ENCODE peak calls at places on chromosomes 4 and X, in nine cellular contexts. One of them, this sample, is unnamed.

GRCh38 chrX:10015711-10016515 is 48.8 kb downstream of the CLDN34 start:
- DNase-seq in IMR-90: peak; percentile 35
- DNase-seq in CD4-positive, alpha-beta T cell: peak; percentile 1
- DNase-seq in endodermal cell: peak; percentile 76
- DNase-seq in mesendoderm: peak; percentile 56
- DNase-seq in right lobe of liver: no peak
- DNase-seq in transverse colon: no peak
- DNase-seq in heart right ventricle: peak; percentile 64
- DNase-seq in left ventricle myocardium inferior: peak; percentile 62
- DNase-seq in this sample: no peak

GRCh38 chrX:554271-554670 is 76.3 kb upstream of the SHOX start:
- DNase-seq in transverse colon: no peak
- DNase-seq in right lobe of liver: no peak
- DNase-seq in left ventricle myocardium inferior: no peak
- DNase-seq in CD4-positive, alpha-beta T cell: no peak
- DNase-seq in heart right ventricle: no peak
- DNase-seq in IMR-90: no peak
- DNase-seq in mesendoderm: no peak
- DNase-seq in endodermal cell: no peak
- DNase-seq in this sample: no peak

GRCh38 chr4:173217727-173218126 is 49.1 kb downstream of the GALNT7 start:
- DNase-seq in endodermal cell: no peak
- DNase-seq in IMR-90: peak; percentile 83
- DNase-seq in transverse colon: no peak
- DNase-seq in heart right ventricle: no peak
- DNase-seq in mesendoderm: no peak
- DNase-seq in CD4-positive, alpha-beta T cell: no peak
- DNase-seq in right lobe of liver: no peak
- DNase-seq in left ventricle myocardium inferior: no peak
- DNase-seq in this sample: peak; percentile 58

GRCh38 chr4:154049457-154050181 is 260.7 kb upstream of the SFRP2 start:
- DNase-seq in CD4-positive, alpha-beta T cell: no peak
- DNase-seq in heart right ventricle: no peak
- DNase-seq in transverse colon: peak; percentile 10
- DNase-seq in IMR-90: no peak
- DNase-seq in left ventricle myocardium inferior: no peak
- DNase-seq in mesendoderm: peak; percentile 79
- DNase-seq in right lobe of liver: no peak
- DNase-seq in endodermal cell: peak; percentile 87
- DNase-seq in this sample: peak; percentile 16

GRCh38 chr4:80535551-80535950 is 200.0 kb downstream of the CFAP299 start:
- DNase-seq in left ventricle myocardium inferior: no peak
- DNase-seq in right lobe of liver: no peak
- DNase-seq in IMR-90: no peak
- DNase-seq in CD4-positive, alpha-beta T cell: no peak
- DNase-seq in endodermal cell: no peak
- DNase-seq in heart right ventricle: no peak
- DNase-seq in transverse colon: no peak
- DNase-seq in mesendoderm: no peak
- DNase-seq in this sample: peak; percentile 12

GRCh38 chrX:122703762-122704161 is 480.3 kb upstream of the GRIA3 start:
- DNase-seq in IMR-90: no peak
- DNase-seq in transverse colon: no peak
- DNase-seq in right lobe of liver: no peak
- DNase-seq in CD4-positive, alpha-beta T cell: no peak
- DNase-seq in left ventricle myocardium inferior: no peak
- DNase-seq in heart right ventricle: no peak
- DNase-seq in endodermal cell: no peak
- DNase-seq in mesendoderm: peak; percentile 38
- DNase-seq in this sample: peak; percentile 9

GRCh38 chrX:150213481-150214030 is 149.6 kb upstream of the MAMLD1 start:
- DNase-seq in CD4-positive, alpha-beta T cell: no peak
- DNase-seq in endodermal cell: no peak
- DNase-seq in heart right ventricle: no peak
- DNase-seq in transverse colon: no peak
- DNase-seq in right lobe of liver: no peak
- DNase-seq in left ventricle myocardium inferior: no peak
- DNase-seq in mesendoderm: no peak
- DNase-seq in IMR-90: no peak
- DNase-seq in this sample: no peak

GRCh38 chrX:120759685-120760084 is 116.0 kb downstream of the CT47B1 start:
- DNase-seq in endodermal cell: no peak
- DNase-seq in mesendoderm: no peak
- DNase-seq in right lobe of liver: no peak
- DNase-seq in CD4-positive, alpha-beta T cell: no peak
- DNase-seq in heart right ventricle: no peak
- DNase-seq in left ventricle myocardium inferior: no peak
- DNase-seq in transverse colon: no peak
- DNase-seq in IMR-90: no peak
- DNase-seq in this sample: no peak

GRCh38 chr4:26257850-26258249 is 63.0 kb upstream of the RBPJ start:
- DNase-seq in IMR-90: no peak
- DNase-seq in right lobe of liver: no peak
- DNase-seq in left ventricle myocardium inferior: no peak
- DNase-seq in transverse colon: no peak
- DNase-seq in endodermal cell: no peak
- DNase-seq in CD4-positive, alpha-beta T cell: no peak
- DNase-seq in mesendoderm: no peak
- DNase-seq in heart right ventricle: no peak
- DNase-seq in this sample: no peak

GRCh38 chrX:77949840-77950239 is 19.6 kb downstream of the PGAM4 start:
- DNase-seq in CD4-positive, alpha-beta T cell: no peak
- DNase-seq in transverse colon: no peak
- DNase-seq in endodermal cell: no peak
- DNase-seq in heart right ventricle: no peak
- DNase-seq in left ventricle myocardium inferior: no peak
- DNase-seq in mesendoderm: no peak
- DNase-seq in right lobe of liver: no peak
- DNase-seq in IMR-90: no peak
- DNase-seq in this sample: no peak

GRCh38 chrX:65644621-65645287 is 22.7 kb upstream of the MSN start:
- DNase-seq in left ventricle myocardium inferior: peak; percentile 82
- DNase-seq in endodermal cell: no peak
- DNase-seq in IMR-90: peak; percentile 79
- DNase-seq in right lobe of liver: peak; percentile 86
- DNase-seq in mesendoderm: peak; percentile 53
- DNase-seq in CD4-positive, alpha-beta T cell: peak; percentile 13
- DNase-seq in heart right ventricle: peak; percentile 83
- DNase-seq in transverse colon: peak; percentile 76
- DNase-seq in this sample: peak; percentile 81

GRCh38 chrX:8815460-8816065 is 14.4 kb upstream of the FAM9A start:
- DNase-seq in left ventricle myocardium inferior: no peak
- DNase-seq in right lobe of liver: no peak
- DNase-seq in mesendoderm: peak; percentile 74
- DNase-seq in IMR-90: peak; percentile 40
- DNase-seq in heart right ventricle: peak; percentile 13
- DNase-seq in transverse colon: no peak
- DNase-seq in endodermal cell: peak; percentile 53
- DNase-seq in CD4-positive, alpha-beta T cell: no peak
- DNase-seq in this sample: peak; percentile 33

GRCh38 chrX:99271641-99272040 is 1138.4 kb downstream of the PCDH19 start:
- DNase-seq in left ventricle myocardium inferior: no peak
- DNase-seq in IMR-90: no peak
- DNase-seq in CD4-positive, alpha-beta T cell: no peak
- DNase-seq in endodermal cell: peak; percentile 75
- DNase-seq in mesendoderm: no peak
- DNase-seq in right lobe of liver: no peak
- DNase-seq in transverse colon: no peak
- DNase-seq in heart right ventricle: no peak
- DNase-seq in this sample: no peak

GRCh38 chr4:90951037-90951436 is 823.8 kb downstream of the CCSER1 start:
- DNase-seq in CD4-positive, alpha-beta T cell: no peak
- DNase-seq in mesendoderm: peak; percentile 89
- DNase-seq in transverse colon: no peak
- DNase-seq in right lobe of liver: no peak
- DNase-seq in IMR-90: peak; percentile 61
- DNase-seq in heart right ventricle: no peak
- DNase-seq in endodermal cell: no peak
- DNase-seq in left ventricle myocardium inferior: no peak
- DNase-seq in this sample: peak; percentile 88

GRCh38 chr4:182454440-182455013 is 211.3 kb downstream of the TENM3 start:
- DNase-seq in IMR-90: peak; percentile 81
- DNase-seq in mesendoderm: no peak
- DNase-seq in endodermal cell: no peak
- DNase-seq in left ventricle myocardium inferior: no peak
- DNase-seq in transverse colon: no peak
- DNase-seq in heart right ventricle: no peak
- DNase-seq in right lobe of liver: no peak
- DNase-seq in CD4-positive, alpha-beta T cell: no peak
- DNase-seq in this sample: no peak

DNA sequence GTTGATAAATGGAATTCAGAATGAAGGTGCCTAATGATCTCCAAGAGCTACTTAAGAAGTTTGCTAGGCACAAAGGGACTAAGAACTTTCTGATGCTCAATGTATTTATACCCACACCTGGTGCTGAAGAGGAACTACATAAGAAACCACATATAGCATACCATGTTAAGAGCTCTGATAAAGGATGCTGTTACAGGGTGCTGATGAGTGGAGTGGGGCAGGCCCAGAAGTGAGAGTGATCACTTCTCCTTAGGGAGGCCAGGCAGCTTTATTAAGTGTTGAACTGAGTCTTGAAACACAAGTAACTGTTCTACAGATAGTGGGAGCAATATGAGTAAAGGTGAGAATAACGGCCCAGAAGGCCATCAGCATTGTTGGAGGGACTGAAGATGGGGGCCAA is 68.3 kb upstream of the CHRDL1 start:
- DNase-seq in IMR-90: no peak
- DNase-seq in transverse colon: no peak
- DNase-seq in CD4-positive, alpha-beta T cell: no peak
- DNase-seq in heart right ventricle: no peak
- DNase-seq in left ventricle myocardium inferior: no peak
- DNase-seq in mesendoderm: no peak
- DNase-seq in right lobe of liver: no peak
- DNase-seq in endodermal cell: no peak
- DNase-seq in this sample: no peak
- H3K27me3 ChIP-seq in IMR-90: peaks cover 5% of the 10 kb centered on the region
- H3K27me3 ChIP-seq in transverse colon: no peaks in the 10 kb centered on the region
- H3K27me3 ChIP-seq in CD4-positive, alpha-beta T cell: no peaks in the 10 kb centered on the region
- H3K27me3 ChIP-seq in heart right ventricle: no peaks in the 10 kb centered on the region
- H3K27me3 ChIP-seq in left ventricle myocardium inferior: no peaks in the 10 kb centered on the region
- H3K27me3 ChIP-seq in mesendoderm: no peaks in the 10 kb centered on the region
- H3K27me3 ChIP-seq in right lobe of liver: no peaks in the 10 kb centered on the region
- H3K27me3 ChIP-seq in endodermal cell: no peaks in the 10 kb centered on the region
- H3K27me3 ChIP-seq in this sample: no peaks in the 10 kb centered on the region

GRCh38 chrX:3541336-3541735 is 172.1 kb downstream of the PRKX start:
- DNase-seq in right lobe of liver: no peak
- DNase-seq in endodermal cell: no peak
- DNase-seq in IMR-90: no peak
- DNase-seq in heart right ventricle: no peak
- DNase-seq in left ventricle myocardium inferior: no peak
- DNase-seq in CD4-positive, alpha-beta T cell: no peak
- DNase-seq in mesendoderm: no peak
- DNase-seq in transverse colon: no peak
- DNase-seq in this sample: no peak

GRCh38 chrX:3545901-3546300 is 167.5 kb downstream of the PRKX start:
- DNase-seq in IMR-90: no peak
- DNase-seq in mesendoderm: no peak
- DNase-seq in endodermal cell: no peak
- DNase-seq in CD4-positive, alpha-beta T cell: no peak
- DNase-seq in heart right ventricle: no peak
- DNase-seq in left ventricle myocardium inferior: no peak
- DNase-seq in transverse colon: no peak
- DNase-seq in right lobe of liver: no peak
- DNase-seq in this sample: peak; percentile 35

GRCh38 chrX:3540105-3540504 is 173.3 kb downstream of the PRKX start:
- DNase-seq in endodermal cell: no peak
- DNase-seq in CD4-positive, alpha-beta T cell: no peak
- DNase-seq in right lobe of liver: no peak
- DNase-seq in IMR-90: no peak
- DNase-seq in heart right ventricle: no peak
- DNase-seq in mesendoderm: no peak
- DNase-seq in transverse colon: no peak
- DNase-seq in left ventricle myocardium inferior: no peak
- DNase-seq in this sample: peak; percentile 48
- H3K27me3 ChIP-seq in endodermal cell: no peaks in the 10 kb centered on the region
- H3K27me3 ChIP-seq in CD4-positive, alpha-beta T cell: no peaks in the 10 kb centered on the region
- H3K27me3 ChIP-seq in right lobe of liver: no peaks in the 10 kb centered on the region
- H3K27me3 ChIP-seq in IMR-90: no peaks in the 10 kb centered on the region
- H3K27me3 ChIP-seq in heart right ventricle: no peaks in the 10 kb centered on the region
- H3K27me3 ChIP-seq in mesendoderm: no peaks in the 10 kb centered on the region
- H3K27me3 ChIP-seq in transverse colon: no peaks in the 10 kb centered on the region
- H3K27me3 ChIP-seq in left ventricle myocardium inferior: no peaks in the 10 kb centered on the region
- H3K27me3 ChIP-seq in this sample: no peaks in the 10 kb centered on the region

DNA sequence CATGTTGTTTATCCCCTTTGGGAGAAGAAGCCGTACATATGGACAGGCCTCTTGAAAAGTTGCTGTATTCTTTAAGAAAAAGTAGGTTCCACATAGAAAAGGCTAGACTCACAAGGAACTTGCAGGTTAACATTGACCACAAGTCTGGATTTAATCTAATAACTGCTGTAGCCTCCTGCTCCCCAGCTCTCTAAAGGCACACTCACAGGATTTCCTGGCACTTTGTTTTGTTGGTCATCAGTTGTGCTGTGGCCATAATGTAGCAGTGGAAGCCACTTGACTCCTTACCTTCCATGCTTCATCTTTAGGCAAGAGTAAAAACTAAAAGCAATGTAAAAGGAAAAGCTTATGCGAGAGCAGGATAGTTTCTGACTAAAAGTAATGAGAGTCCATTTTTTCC is 19.8 kb downstream of the FNIP2 start:
- DNase-seq in mesendoderm: no peak
- DNase-seq in left ventricle myocardium inferior: no peak
- DNase-seq in right lobe of liver: no peak
- DNase-seq in IMR-90: no peak
- DNase-seq in transverse colon: no peak
- DNase-seq in endodermal cell: no peak
- DNase-seq in CD4-positive, alpha-beta T cell: no peak
- DNase-seq in heart right ventricle: no peak
- DNase-seq in this sample: no peak
- H3K27me3 ChIP-seq in mesendoderm: no peaks in the 10 kb centered on the region
- H3K27me3 ChIP-seq in left ventricle myocardium inferior: no peaks in the 10 kb centered on the region
- H3K27me3 ChIP-seq in right lobe of liver: no peaks in the 10 kb centered on the region
- H3K27me3 ChIP-seq in IMR-90: no peaks in the 10 kb centered on the region
- H3K27me3 ChIP-seq in transverse colon: no peaks in the 10 kb centered on the region
- H3K27me3 ChIP-seq in endodermal cell: no peaks in the 10 kb centered on the region
- H3K27me3 ChIP-seq in CD4-positive, alpha-beta T cell: no peaks in the 10 kb centered on the region
- H3K27me3 ChIP-seq in heart right ventricle: no peaks in the 10 kb centered on the region
- H3K27me3 ChIP-seq in this sample: no peaks in the 10 kb centered on the region

DNA sequence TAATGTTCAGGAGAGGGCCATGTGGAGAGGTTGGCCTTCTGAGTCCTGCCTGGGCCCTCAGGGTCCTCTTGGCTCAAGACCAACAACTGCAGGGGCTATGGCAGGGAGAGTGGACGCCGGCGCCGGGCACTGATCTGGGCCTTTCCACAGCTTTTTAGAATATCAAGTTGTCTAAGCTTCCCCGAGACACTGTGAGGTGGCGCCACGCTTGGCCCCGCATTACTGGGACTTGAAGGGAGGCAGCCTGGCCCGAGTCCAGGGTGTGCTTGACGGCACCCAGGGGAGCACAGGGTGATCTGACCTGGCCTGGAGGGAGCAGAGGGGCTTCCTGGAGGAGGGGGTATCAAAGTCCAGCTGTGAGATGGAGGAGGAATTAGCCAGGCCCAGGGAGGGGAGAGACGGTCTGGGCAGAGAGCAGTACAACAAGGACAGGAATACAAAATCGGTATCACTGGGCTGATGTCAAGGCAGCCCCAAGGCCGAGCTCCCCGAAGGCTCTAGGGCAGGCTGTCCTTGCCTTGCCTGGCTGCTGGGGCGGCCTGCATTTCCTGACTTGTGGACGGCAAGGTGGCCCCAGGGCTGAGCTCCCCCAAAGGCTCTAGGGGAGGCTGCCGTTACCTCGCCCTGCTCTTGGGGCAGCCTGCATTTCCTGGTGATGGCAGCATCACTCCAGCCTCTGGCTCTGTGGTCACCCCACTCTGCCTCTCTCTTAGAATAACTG is 28.1 kb downstream of the ABLIM2 start:
- DNase-seq in mesendoderm: no peak
- DNase-seq in transverse colon: no peak
- DNase-seq in right lobe of liver: no peak
- DNase-seq in IMR-90: no peak
- DNase-seq in left ventricle myocardium inferior: no peak
- DNase-seq in CD4-positive, alpha-beta T cell: no peak
- DNase-seq in heart right ventricle: no peak
- DNase-seq in endodermal cell: no peak
- DNase-seq in this sample: no peak
- H3K27me3 ChIP-seq in mesendoderm: no peaks in the 10 kb centered on the region
- H3K27me3 ChIP-seq in transverse colon: no peaks in the 10 kb centered on the region
- H3K27me3 ChIP-seq in right lobe of liver: no peaks in the 10 kb centered on the region
- H3K27me3 ChIP-seq in IMR-90: peaks cover 65% of the 10 kb centered on the region
- H3K27me3 ChIP-seq in left ventricle myocardium inferior: peaks cover 14% of the 10 kb centered on the region
- H3K27me3 ChIP-seq in CD4-positive, alpha-beta T cell: no peaks in the 10 kb centered on the region
- H3K27me3 ChIP-seq in heart right ventricle: no peaks in the 10 kb centered on the region
- H3K27me3 ChIP-seq in endodermal cell: no peaks in the 10 kb centered on the region
- H3K27me3 ChIP-seq in this sample: peaks cover 1% of the 10 kb centered on the region

This sample was measured in mammary epithelial cell.